ENCODE peak calls at places on chromosomes 12 and 14, in nine cellular contexts. Z is stimulated activated CD8-positive, alpha-beta memory T cell treated with anti-CD3 and anti-CD28 coated beads, Interleukin-15, amount 100 ng/mL, for 1 hour; K is ecto neural progenitor cell; V is upper lobe of right lung; B is C1 segment of cervical spinal cord; U is aorta; G is A172; D is amygdala; Y is Panc1. N is an unnamed sample.

GRCh38 chr14:72921396-72921795 is 4.9 kb upstream of the DCAF4 start:
- DNase-seq in B (no peak), Y (no peak), K (no peak), G (no peak), Z (no peak), D (no peak), V (no peak), U (no peak), N (no peak)

GRCh38 chr12:3446235-3446634 is 44.8 kb upstream of the PRMT8 start:
- DNase-seq in V (no peak), Z (no peak), G (no peak), D (no peak), Y (no peak), K (no peak), B (no peak), U (no peak), N (no peak)

GRCh38 chr12:124283326-124283725 is 11.6 kb upstream of the RFLNA start:
- DNase-seq in Y (no peak), Z (no peak), V (no peak), U (no peak), B (no peak), D (no peak), K (no peak), G (no peak), N (no peak)

GRCh38 chr12:90122716-90123115 is 414.1 kb upstream of the ATP2B1 start:
- DNase-seq in Y (no peak), D (no peak), Z (no peak), K (no peak), G (no peak), U (no peak), B (no peak), V (no peak), N (no peak)

GRCh38 chr12:39077226-39077625 is 171.8 kb upstream of the CPNE8 start:
- DNase-seq in Z (no peak), D (no peak), G (no peak), V (no peak), Y (no peak), U (no peak), B (no peak), K (no peak), N (no peak)

GRCh38 chr14:57346741-57347140 is 43.6 kb upstream of the NAA30 start:
- DNase-seq in B (no peak), D (no peak), V (no peak), U (no peak), G (no peak), K (no peak), Z (no peak), Y (no peak), N (no peak)

GRCh38 chr12:46983959-46984833 is 95.2 kb upstream of the PCED1B start:
- DNase-seq in G (peak), V (no peak), Y (peak), B (no peak), K (peak), D (no peak), Z (no peak), U (no peak), N (peak)

GRCh38 chr14:34436118-34436905 is 25.7 kb downstream of the SPTSSA start:
- DNase-seq in B (no peak), U (no peak), D (no peak), G (no peak), Y (no peak), Z (no peak), K (no peak), V (no peak), N (no peak)

GRCh38 chr12:68420225-68421008 is 88.3 kb upstream of the MDM1 start:
- DNase-seq in V (no peak), K (no peak), U (no peak), Z (no peak), B (peak), Y (no peak), D (peak), G (no peak), N (no peak)

GRCh38 chr14:72892879-72893635 is 844 bp downstream of the DPF3 start:
- DNase-seq in D (peak), Y (no peak), B (peak), K (peak), V (peak), Z (no peak), U (peak), G (no peak), N (peak)

GRCh38 chr12:32419520-32419960 is 20.2 kb downstream of the FGD4 start:
- DNase-seq in K (no peak), Z (no peak), V (peak), U (no peak), Y (no peak), D (no peak), B (no peak), G (peak), N (no peak)

GRCh38 chr12:64595863-64596793 is 14.2 kb upstream of the RASSF3 start:
- DNase-seq in U (no peak), G (no peak), V (no peak), D (no peak), B (no peak), Z (no peak), K (no peak), Y (no peak), N (no peak)

GRCh38 chr14:35229495-35230089 is 62.6 kb upstream of the PSMA6 start:
- DNase-seq in B (no peak), V (no peak), K (no peak), U (no peak), D (no peak), Y (no peak), Z (no peak), G (no peak), N (no peak)

GRCh38 chr14:92472860-92473259 is 40.7 kb upstream of the RIN3 start:
- DNase-seq in K (peak), V (no peak), Z (no peak), G (no peak), Y (no peak), D (no peak), B (no peak), U (peak), N (no peak)